ENCODE peak calls at places on chromosomes 3 and 15, in ten cellular contexts. E is activated CD4-positive, alpha-beta T cell treated with anti-CD3 and anti-CD28 coated beads, Interleukin-2, amount 50 U/mL, for 4 hours; M is hepatic stellate cell; K is fibroblast of mammary gland; X is H7; R is HTR-8/SVneo; S is endothelial cell; P is stimulated activated CD4-positive, alpha-beta T cell treated with anti-CD3 and anti-CD28 coated beads, Interleukin-12 subunit alpha, Interleukin-12 subunit beta, amount 100 ng/mL, for 4 hours; L is HS-27A; Z is erythroblast. J is an unnamed sample.

GRCh38 chr15:78105541-78106241 is 13.3 kb downstream of the SH2D7 start:
- DNase-seq in E (no peak), M (peak), K (peak), X (no peak), R (no peak), S (no peak), P (no peak), L (no peak), Z (no peak), J (no peak)

GRCh38 chr3:197171481-197172067 is 126.8 kb downstream of the DLG1 start:
- DNase-seq in E (no peak), M (no peak), K (peak), X (no peak), R (no peak), S (no peak), P (no peak), L (no peak), Z (no peak), J (no peak)

GRCh38 chr3:35708394-35708793 is 69.1 kb downstream of the ARPP21 start:
- DNase-seq in E (no peak), M (no peak), K (no peak), X (no peak), R (no peak), S (no peak), P (no peak), L (no peak), Z (no peak), J (no peak)

GRCh38 chr3:151366993-151367392 is 17.6 kb downstream of the P2RY12 start:
- DNase-seq in E (no peak), M (no peak), K (no peak), X (no peak), R (no peak), S (no peak), P (no peak), L (no peak), Z (no peak), J (no peak)

GRCh38 chr3:143585720-143586456 is 262.4 kb downstream of the SLC9A9 start:
- DNase-seq in E (no peak), M (no peak), K (peak), X (no peak), R (no peak), S (no peak), P (no peak), L (no peak), Z (no peak), J (no peak)

GRCh38 chr3:129829640-129830039 is 63.9 kb downstream of the TMCC1 start:
- DNase-seq in E (no peak), M (peak), K (peak), X (peak), R (peak), S (peak), P (no peak), L (peak), Z (peak), J (peak)

GRCh38 chr3:169453256-169454059 is 210.1 kb downstream of the MECOM start:
- DNase-seq in E (no peak), M (no peak), K (no peak), X (no peak), R (no peak), S (no peak), P (no peak), L (no peak), Z (peak), J (no peak)

GRCh38 chr3:159994182-159994581 is 5.5 kb downstream of the IL12A start:
- DNase-seq in E (no peak), M (peak), K (no peak), X (no peak), R (no peak), S (no peak), P (no peak), L (no peak), Z (no peak), J (no peak)

GRCh38 chr3:188351648-188352047 is 197.7 kb downstream of the LPP start:
- DNase-seq in E (no peak), M (no peak), K (no peak), X (no peak), R (no peak), S (no peak), P (no peak), L (no peak), Z (no peak), J (no peak)

GRCh38 chr15:41899854-41900442 is 6.1 kb upstream of the SPTBN5 start:
- DNase-seq in E (no peak), M (no peak), K (no peak), X (peak), R (no peak), S (no peak), P (no peak), L (no peak), Z (no peak), J (no peak)

GRCh38 chr3:58008140-58009025 is at the start of gene FLNB:
- DNase-seq in E (peak), M (peak), K (peak), X (peak), R (peak), S (peak), P (peak), L (no peak), Z (peak), J (no peak)

GRCh38 chr3:161474139-161474538 is 22.5 kb upstream of the OTOL1 start:
- DNase-seq in E (no peak), M (no peak), K (peak), X (no peak), R (no peak), S (no peak), P (no peak), L (no peak), Z (no peak), J (no peak)

GRCh38 chr3:196918968-196919367 is 23.4 kb downstream of the NCBP2 start:
- DNase-seq in E (no peak), M (no peak), K (no peak), X (no peak), R (no peak), S (no peak), P (no peak), L (no peak), Z (no peak), J (no peak)

GRCh38 chr15:74383286-74383685 is 15.8 kb upstream of the CYP11A1 start:
- DNase-seq in E (no peak), M (no peak), K (no peak), X (no peak), R (no peak), S (no peak), P (no peak), L (no peak), Z (no peak), J (no peak)

GRCh38 chr15:71083349-71083748 is 31.9 kb upstream of the THSD4 start:
- DNase-seq in E (no peak), M (no peak), K (peak), X (no peak), R (no peak), S (no peak), P (no peak), L (no peak), Z (no peak), J (peak)

GRCh38 chr3:12395349-12396012 is 88.8 kb upstream of the TSEN2 start:
- DNase-seq in E (no peak), M (no peak), K (peak), X (no peak), R (no peak), S (no peak), P (no peak), L (no peak), Z (no peak), J (no peak)

GRCh38 chr15:99443768-99444446 is 121.9 kb upstream of the MEF2A start:
- DNase-seq in E (no peak), M (no peak), K (no peak), X (no peak), R (no peak), S (no peak), P (no peak), L (no peak), Z (no peak), J (no peak)

GRCh38 chr3:113132571-113132996 is 78.8 kb upstream of the BOC start:
- DNase-seq in E (no peak), M (no peak), K (peak), X (no peak), R (no peak), S (no peak), P (no peak), L (no peak), Z (no peak), J (no peak)

GRCh38 chr3:9970020-9970652 is 16.5 kb downstream of the EMC3 start:
- DNase-seq in E (no peak), M (peak), K (peak), X (no peak), R (no peak), S (no peak), P (no peak), L (no peak), Z (no peak), J (no peak)

GRCh38 chr3:184694266-184694665 is 17.6 kb downstream of the MAGEF1 start:
- DNase-seq in E (no peak), M (no peak), K (no peak), X (no peak), R (no peak), S (no peak), P (no peak), L (no peak), Z (no peak), J (no peak)

GRCh38 chr3:158456114-158456513 is 114.9 kb upstream of the MLF1 start:
- DNase-seq in E (no peak), M (no peak), K (no peak), X (no peak), R (no peak), S (no peak), P (no peak), L (no peak), Z (no peak), J (no peak)

GRCh38 chr3:13160619-13161018 is 87.4 kb upstream of the IQSEC1 start:
- DNase-seq in E (no peak), M (no peak), K (no peak), X (no peak), R (no peak), S (no peak), P (no peak), L (no peak), Z (no peak), J (no peak)

GRCh38 chr15:84791763-84792162 is 25.4 kb upstream of the ALPK3 start:
- DNase-seq in E (no peak), M (no peak), K (no peak), X (no peak), R (no peak), S (no peak), P (no peak), L (no peak), Z (no peak), J (no peak)

GRCh38 chr3:42190701-42191442 is 75.1 kb downstream of the CCK start:
- DNase-seq in E (peak), M (peak), K (peak), X (peak), R (peak), S (peak), P (peak), L (peak), Z (peak), J (no peak)

GRCh38 chr3:190336516-190337189 is 14.4 kb upstream of the CLDN1 start:
- DNase-seq in E (no peak), M (no peak), K (no peak), X (no peak), R (no peak), S (no peak), P (no peak), L (no peak), Z (no peak), J (no peak)

GRCh38 chr3:45547764-45548683 is 46.5 kb upstream of the LIMD1 start:
- DNase-seq in E (no peak), M (peak), K (peak), X (no peak), R (no peak), S (no peak), P (no peak), L (no peak), Z (no peak), J (no peak)

GRCh38 chr3:185549111-185549510 is 3.3 kb downstream of the LIPH start:
- DNase-seq in E (no peak), M (peak), K (peak), X (no peak), R (peak), S (no peak), P (no peak), L (peak), Z (no peak), J (peak)

GRCh38 chr3:150238995-150239612 is 169.0 kb upstream of the TSC22D2 start:
- DNase-seq in E (no peak), M (no peak), K (no peak), X (peak), R (no peak), S (no peak), P (no peak), L (no peak), Z (no peak), J (no peak)

GRCh38 chr3:107260221-107260620 is 117.0 kb upstream of the CCDC54 start:
- DNase-seq in E (no peak), M (no peak), K (no peak), X (no peak), R (no peak), S (no peak), P (no peak), L (no peak), Z (no peak), J (no peak)

GRCh38 chr15:40006003-40006402 is 33.0 kb downstream of the SRP14 start:
- DNase-seq in E (no peak), M (peak), K (peak), X (no peak), R (no peak), S (no peak), P (no peak), L (no peak), Z (no peak), J (peak)

GRCh38 chr15:101521563-101521962 is 32.1 kb upstream of the PCSK6 start:
- DNase-seq in E (no peak), M (no peak), K (no peak), X (no peak), R (no peak), S (no peak), P (no peak), L (no peak), Z (no peak), J (no peak)

GRCh38 chr3:11567516-11568467 is 75.9 kb downstream of the VGLL4 start:
- DNase-seq in E (no peak), M (peak), K (peak), X (peak), R (peak), S (no peak), P (no peak), L (peak), Z (no peak), J (peak)

GRCh38 chr3:146889616-146890015 is 284.5 kb upstream of the PLSCR5 start:
- DNase-seq in E (no peak), M (no peak), K (no peak), X (no peak), R (no peak), S (no peak), P (no peak), L (no peak), Z (no peak), J (no peak)

GRCh38 chr3:150351398-150351797 is 56.7 kb upstream of the TSC22D2 start:
- DNase-seq in E (no peak), M (no peak), K (no peak), X (no peak), R (no peak), S (no peak), P (no peak), L (no peak), Z (no peak), J (no peak)

GRCh38 chr3:150544726-150545125 is 1.6 kb downstream of the SERP1 start:
- DNase-seq in E (no peak), M (no peak), K (peak), X (no peak), R (no peak), S (no peak), P (no peak), L (no peak), Z (no peak), J (no peak)

GRCh38 chr15:56244237-56244810 is 645 bp upstream of the RFX7 start:
- DNase-seq in E (no peak), M (peak), K (peak), X (peak), R (peak), S (peak), P (no peak), L (peak), Z (peak), J (peak)

GRCh38 chr3:76824658-76825310 is 215.1 kb upstream of the ROBO2 start:
- DNase-seq in E (no peak), M (no peak), K (no peak), X (no peak), R (no peak), S (no peak), P (no peak), L (no peak), Z (no peak), J (no peak)